ENCODE peak calls at places on chromosomes 2 and 18, in ten cellular contexts. I, N, S, J, E, T, Y, Q, Z and M are unnamed samples.

GRCh38 chr18:42644729-42645131 is 470.8 kb downstream of the RIT2 start:
- DNase-seq in I (no peak), N (no peak), S (no peak), J (no peak), E (no peak), T (peak), Y (no peak), Q (peak), Z (peak), M (no peak)

GRCh38 chr2:88059979-88060906 is 4.7 kb upstream of the KRCC1 start:
- DNase-seq in I (peak), N (no peak), S (no peak), J (no peak), E (no peak), T (no peak), Y (peak), Q (peak), Z (peak), M (peak)

GRCh38 chr18:25832008-25832604 is 258.3 kb downstream of the SS18 start:
- DNase-seq in I (peak), N (peak), S (no peak), J (peak), E (no peak), T (no peak), Y (peak), Q (peak), Z (peak), M (peak)

GRCh38 chr2:71243548-71244301 is 16.8 kb upstream of the PAIP2B start:
- DNase-seq in I (no peak), N (peak), S (no peak), J (no peak), E (no peak), T (no peak), Y (no peak), Q (no peak), Z (no peak), M (no peak)

GRCh38 chr2:191670787-191671186 is 7.1 kb upstream of the NABP1 start:
- DNase-seq in I (no peak), N (no peak), S (no peak), J (no peak), E (no peak), T (no peak), Y (no peak), Q (no peak), Z (no peak), M (no peak)

GRCh38 chr18:46596119-46596518 is 60.9 kb downstream of the LOXHD1 start:
- DNase-seq in I (no peak), N (no peak), S (no peak), J (no peak), E (no peak), T (no peak), Y (no peak), Q (peak), Z (peak), M (no peak)

GRCh38 chr18:59052965-59053960 is 86.4 kb upstream of the SEC11C start:
- DNase-seq in I (no peak), N (no peak), S (no peak), J (peak), E (no peak), T (no peak), Y (no peak), Q (no peak), Z (peak), M (no peak)

GRCh38 chr2:24214880-24215279 is 40.0 kb downstream of the FAM228A start:
- DNase-seq in I (no peak), N (no peak), S (no peak), J (no peak), E (no peak), T (no peak), Y (no peak), Q (no peak), Z (no peak), M (no peak)

GRCh38 chr2:153536105-153536504 is 57.5 kb upstream of the RPRM start:
- DNase-seq in I (no peak), N (no peak), S (no peak), J (no peak), E (no peak), T (no peak), Y (no peak), Q (no peak), Z (no peak), M (no peak)

GRCh38 chr2:1162768-1163584 is 212.3 kb downstream of the SNTG2 start:
- DNase-seq in I (no peak), N (no peak), S (peak), J (no peak), E (no peak), T (no peak), Y (no peak), Q (no peak), Z (peak), M (no peak)

GRCh38 chr2:162890690-162891311 is 52.2 kb upstream of the KCNH7 start:
- DNase-seq in I (no peak), N (no peak), S (no peak), J (peak), E (no peak), T (peak), Y (peak), Q (peak), Z (peak), M (peak)

GRCh38 chr2:38661306-38661705 is 4.6 kb upstream of the GALM start:
- DNase-seq in I (no peak), N (no peak), S (no peak), J (no peak), E (no peak), T (no peak), Y (no peak), Q (no peak), Z (no peak), M (no peak)

GRCh38 chr2:157838442-157839161 is 37.5 kb downstream of the ACVR1 start:
- DNase-seq in I (no peak), N (peak), S (no peak), J (no peak), E (no peak), T (no peak), Y (peak), Q (peak), Z (peak), M (peak)